ENCODE peak calls at places on chromosomes 16 and 17, in four cellular contexts. X, K, C and G are unnamed samples.

GRCh38 chr16:50570808-50571598 is 22.8 kb downstream of the NKD1 start:
- DNase-seq in X (no peak), K (peak; percentile 45), C (no peak), G (no peak)

GRCh38 chr17:30808785-30809286 is 15.7 kb downstream of the CRLF3 start:
- DNase-seq in X (no peak), K (no peak), C (no peak), G (no peak)

GRCh38 chr17:40194821-40195220 is 17.6 kb downstream of the RAPGEFL1 start:
- DNase-seq in X (no peak), K (no peak), C (no peak), G (no peak)

GRCh38 chr17:75824591-75825518 is 19.3 kb downstream of the UNC13D start:
- DNase-seq in X (no peak), K (no peak), C (no peak), G (no peak)

GRCh38 chr17:11264183-11264871 is 23.3 kb downstream of the SHISA6 start:
- DNase-seq in X (no peak), K (no peak), C (no peak), G (peak; percentile 5)

GRCh38 chr17:5049314-5049819 is 14.1 kb upstream of the SLC52A1 start:
- DNase-seq in X (no peak), K (no peak), C (no peak), G (no peak)

GRCh38 chr17:36858119-36859002 is 78.9 kb upstream of the LHX1 start:
- DNase-seq in X (no peak), K (no peak), C (no peak), G (peak; percentile 75)

GRCh38 chr17:31510273-31511175 is 119.0 kb downstream of the RAB11FIP4 start:
- DNase-seq in X (no peak), K (no peak), C (no peak), G (no peak)

GRCh38 chr16:21650517-21650916 is 1.9 kb downstream of the IGSF6 start:
- DNase-seq in X (no peak), K (no peak), C (no peak), G (peak; percentile 37)

GRCh38 chr16:15055141-15056053 is 477 bp downstream of the NTAN1 start:
- DNase-seq in X (no peak), K (no peak), C (peak; percentile 37), G (no peak)

GRCh38 chr17:36590082-36590481 is 1.6 kb upstream of the DHRS11 start:
- DNase-seq in X (no peak), K (no peak), C (peak; percentile 24), G (no peak)

GRCh38 chr17:9274973-9275372 is 253.7 kb downstream of the NTN1 start:
- DNase-seq in X (no peak), K (no peak), C (no peak), G (no peak)

GRCh38 chr17:37490638-37491614 is 1.2 kb downstream of the DUSP14 start:
- DNase-seq in X (peak; percentile 80), K (no peak), C (peak; percentile 81), G (peak; percentile 83)

GRCh38 chr17:82909322-82909904 is 69.6 kb upstream of the ZNF750 start:
- DNase-seq in X (no peak), K (no peak), C (no peak), G (no peak)

GRCh38 chr17:48961516-48962233 is 6.7 kb downstream of the GIP start:
- DNase-seq in X (peak; percentile 61), K (no peak), C (peak; percentile 64), G (peak; percentile 30)

GRCh38 chr16:9316008-9316407 is 224.6 kb downstream of the HAPSTR1 start:
- DNase-seq in X (no peak), K (no peak), C (no peak), G (no peak)

GRCh38 chr16:75244225-75244792 is 7.1 kb downstream of the BCAR1 start:
- DNase-seq in X (peak; percentile 64), K (no peak), C (peak; percentile 65), G (no peak)

GRCh38 chr17:59506907-59507726 is 58.3 kb upstream of the DHX40 start:
- DNase-seq in X (peak; percentile 30), K (no peak), C (no peak), G (no peak)

GRCh38 chr16:4192206-4192605 is 49.7 kb downstream of the SRL start:
- DNase-seq in X (no peak), K (no peak), C (no peak), G (no peak)

GRCh38 chr16:3937066-3937875 is 56.8 kb upstream of the CREBBP start:
- DNase-seq in X (no peak), K (peak; percentile 22), C (no peak), G (no peak)

GRCh38 chr17:6420173-6420641 is 14.7 kb downstream of the AIPL1 start:
- DNase-seq in X (no peak), K (peak; percentile 66), C (no peak), G (no peak)

GRCh38 chr17:8518858-8519257 is 83.2 kb downstream of the NDEL1 start:
- DNase-seq in X (no peak), K (no peak), C (no peak), G (no peak)

GRCh38 chr16:69057400-69058378 is 47.8 kb upstream of the HAS3 start:
- DNase-seq in X (peak; percentile 87), K (no peak), C (peak; percentile 91), G (peak; percentile 94)

GRCh38 chr17:81601525-81602120 is 35.3 kb downstream of the NPLOC4 start:
- DNase-seq in X (peak; percentile 70), K (no peak), C (peak; percentile 87), G (peak; percentile 62)
- TF ChIP-seq CTCF in X (peak; percentile 74), K (peak; percentile 87), C (peak; percentile 87), G (peak; percentile 77)

GRCh38 chr17:47823519-47823918 is 1.9 kb upstream of the OSBPL7 start:
- DNase-seq in X (no peak), K (no peak), C (no peak), G (no peak)

GRCh38 chr17:47821031-47821423 is 567 bp downstream of the OSBPL7 start:
- DNase-seq in X (no peak), K (no peak), C (no peak), G (no peak)

GRCh38 chr17:47822785-47823184 is 1.2 kb upstream of the OSBPL7 start:
- DNase-seq in X (no peak), K (no peak), C (no peak), G (no peak)

GRCh38 chr17:47820023-47820789 is 1.4 kb downstream of the OSBPL7 start:
- DNase-seq in X (no peak), K (no peak), C (no peak), G (no peak)

DNA sequence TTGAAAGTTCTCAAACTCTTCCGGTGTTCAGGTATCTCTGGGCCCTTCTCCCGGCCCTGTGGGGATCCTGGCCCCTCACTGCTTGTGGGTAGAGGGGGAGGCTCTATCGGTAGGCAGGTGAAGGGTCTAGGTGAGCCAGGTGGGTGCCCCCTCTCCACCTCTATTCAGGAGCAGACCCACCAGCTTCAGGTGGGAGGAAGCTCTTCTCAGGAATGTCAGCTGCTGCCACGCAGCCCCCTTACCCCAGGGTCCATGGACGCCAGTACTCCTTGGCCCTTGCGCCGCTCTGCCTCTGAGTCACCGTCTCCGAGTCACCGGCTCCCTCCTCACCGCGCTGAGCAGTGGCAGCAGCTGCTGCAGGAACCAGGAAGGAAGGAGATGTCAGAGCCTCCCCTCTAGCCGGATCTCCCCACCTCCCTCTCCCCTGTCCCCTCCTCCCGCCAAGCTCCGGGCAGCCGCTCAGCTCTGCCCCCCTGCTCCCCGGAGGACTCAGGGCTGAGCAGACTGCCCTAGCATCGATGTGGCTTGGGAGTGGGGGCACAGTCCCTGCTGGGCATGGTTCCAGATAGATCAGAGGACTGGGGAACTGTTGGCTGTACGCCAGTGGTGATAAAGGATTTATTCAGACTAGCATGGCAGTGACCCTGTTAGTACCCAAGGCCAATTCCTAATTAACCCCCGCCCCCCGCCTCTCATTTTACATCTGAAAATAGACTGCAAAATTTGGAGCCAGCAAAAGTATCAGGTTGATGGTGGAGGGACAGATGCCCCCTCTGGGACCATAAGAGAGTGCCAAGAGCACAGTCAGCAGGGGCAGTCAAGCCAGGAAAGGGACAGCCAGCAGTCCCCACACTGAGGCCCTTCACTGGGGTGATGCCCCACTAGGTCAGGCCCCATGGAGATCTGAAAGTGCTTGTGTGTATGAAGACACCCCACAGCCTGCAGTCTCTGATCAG is at the start of gene OSBPL7:
- DNase-seq in X (peak; percentile 77), K (peak; percentile 85), C (peak; percentile 73), G (peak; percentile 81)
- TF ChIP-seq CTCF in X (no peak), K (no peak), C (no peak), G (no peak)

GRCh38 chr16:25841776-25842175 is 150.0 kb downstream of the HS3ST4 start:
- DNase-seq in X (no peak), K (no peak), C (no peak), G (no peak)

GRCh38 chr16:25834101-25834500 is 142.3 kb downstream of the HS3ST4 start:
- DNase-seq in X (no peak), K (no peak), C (no peak), G (no peak)

DNA sequence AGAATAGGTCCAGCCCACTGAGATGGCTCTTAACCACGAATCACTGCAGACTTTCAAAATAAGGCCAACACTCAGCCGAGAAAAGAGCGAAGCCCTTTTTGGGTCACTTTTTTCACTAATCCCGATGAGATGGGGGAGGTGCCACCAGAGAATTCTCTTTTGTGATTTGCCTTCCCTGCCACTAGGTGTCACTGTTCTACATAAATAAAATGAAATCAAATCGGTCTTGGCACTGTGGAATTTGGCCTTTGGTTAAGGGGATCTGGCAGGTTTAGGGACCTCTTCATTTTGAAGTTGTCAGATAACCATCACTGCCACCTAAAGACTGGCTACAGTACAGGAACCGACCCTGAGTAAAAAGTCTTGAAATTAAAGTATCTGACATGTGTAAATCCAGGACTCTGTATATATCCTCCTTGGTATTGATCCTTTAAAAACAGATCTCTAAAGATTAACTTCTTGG is 147.0 kb downstream of the HS3ST4 start:
- DNase-seq in X (peak; percentile 14), K (no peak), C (peak; percentile 60), G (peak; percentile 22)
- TF ChIP-seq CTCF in X (peak; percentile 60), K (peak; percentile 74), C (peak; percentile 65), G (peak; percentile 64)

GRCh38 chr16:89209522-89210044 is 7.9 kb upstream of the ZNF778 start:
- DNase-seq in X (no peak), K (no peak), C (no peak), G (no peak)
- TF ChIP-seq CTCF in X (no peak), K (no peak), C (no peak), G (no peak)

GRCh38 chr16:10946308-10946707 is 1.9 kb downstream of the CLEC16A start:
- DNase-seq in X (no peak), K (peak; percentile 77), C (no peak), G (peak; percentile 53)

GRCh38 chr16:10947211-10947787 is 2.9 kb downstream of the CLEC16A start:
- DNase-seq in X (no peak), K (peak; percentile 63), C (no peak), G (no peak)

GRCh38 chr16:10950393-10950792 is 6.0 kb downstream of the CLEC16A start:
- DNase-seq in X (no peak), K (peak; percentile 40), C (no peak), G (peak; percentile 72)

GRCh38 chr16:10951016-10951415 is 6.7 kb downstream of the CLEC16A start:
- DNase-seq in X (no peak), K (no peak), C (no peak), G (no peak)

GRCh38 chr16:10949424-10949970 is 5.1 kb downstream of the CLEC16A start:
- DNase-seq in X (no peak), K (no peak), C (peak; percentile 27), G (no peak)
- TF ChIP-seq CTCF in X (no peak), K (no peak), C (no peak), G (no peak)